ENCODE peak calls at places on chromosomes 4 and X, in six cellular contexts. F is right lobe of liver, K is H9, C is substantia nigra, H is right cardiac atrium, G is left lung. I is an unnamed sample.

GRCh38 chr4:124711469-124712416 is 789 bp downstream of the ANKRD50 start:
- DNase-seq in H (no peak), F (peak), G (no peak), C (peak), K (peak), I (peak)

GRCh38 chrX:128458888-128459287 is 406.7 kb upstream of the ACTRT1 start:
- DNase-seq in K (no peak), H (no peak), F (no peak), C (no peak), G (no peak), I (no peak)

GRCh38 chr4:144658908-144659307 is 13.0 kb downstream of the HHIP start:
- DNase-seq in K (no peak), H (no peak), F (no peak), G (no peak), C (no peak), I (no peak)

GRCh38 chr4:121272526-121272925 is 108.3 kb downstream of the QRFPR start:
- DNase-seq in F (no peak), C (no peak), K (no peak), G (no peak), H (no peak), I (no peak)

GRCh38 chr4:180618396-180618795 is 1624.8 kb upstream of the TENM3 start:
- DNase-seq in G (no peak), K (no peak), C (no peak), H (no peak), F (no peak), I (no peak)

GRCh38 chr4:189409158-189409557 is 531.5 kb upstream of the FRG1 start:
- DNase-seq in C (no peak), K (no peak), H (no peak), G (no peak), F (no peak), I (no peak)

GRCh38 chr4:4455199-4455865 is 68.4 kb downstream of the NSG1 start:
- DNase-seq in H (no peak), G (no peak), C (no peak), F (no peak), K (no peak), I (no peak)

GRCh38 chr4:74376888-74377483 is 12.0 kb downstream of the EREG start:
- DNase-seq in G (no peak), C (no peak), H (no peak), K (no peak), F (no peak), I (no peak)

GRCh38 chr4:113474017-113474416 is 287.5 kb downstream of the CAMK2D start:
- DNase-seq in C (no peak), G (no peak), H (no peak), K (no peak), F (no peak), I (no peak)

GRCh38 chr4:139919513-139919912 is 234.5 kb downstream of the MAML3 start:
- DNase-seq in G (no peak), F (no peak), H (no peak), C (no peak), K (no peak), I (no peak)

GRCh38 chr4:71198958-71199357 is 139.9 kb upstream of the SLC4A4 start:
- DNase-seq in G (no peak), H (no peak), K (no peak), F (no peak), C (no peak), I (no peak)

GRCh38 chr4:128635141-128635911 is 174.2 kb upstream of the JADE1 start:
- DNase-seq in C (peak), F (peak), K (no peak), H (peak), G (peak), I (peak)

GRCh38 chr4:146146918-146147317 is 28.6 kb upstream of the LSM6 start:
- DNase-seq in F (no peak), C (no peak), G (no peak), H (no peak), K (no peak), I (no peak)

GRCh38 chr4:48388504-48389154 is 47.3 kb downstream of the SLAIN2 start:
- DNase-seq in H (no peak), C (no peak), G (no peak), F (no peak), K (no peak), I (no peak)

GRCh38 chr4:184355111-184355604 is 119.2 kb downstream of the IRF2 start:
- DNase-seq in K (peak), G (no peak), F (no peak), C (no peak), H (peak), I (no peak)

GRCh38 chr4:118372251-118372650 is 19.4 kb upstream of the PRSS12 start:
- DNase-seq in C (no peak), K (no peak), F (no peak), G (no peak), H (no peak), I (no peak)

GRCh38 chrX:29792335-29792734 is 423.0 kb upstream of the MAGEB2 start:
- DNase-seq in F (no peak), C (no peak), K (no peak), G (no peak), H (no peak), I (no peak)

GRCh38 chr4:53905281-53905934 is 159.0 kb downstream of the CHIC2 start:
- DNase-seq in H (no peak), K (no peak), G (no peak), F (no peak), C (no peak), I (no peak)

GRCh38 chr4:87896020-87896621 is 63.4 kb downstream of the MEPE start:
- DNase-seq in H (no peak), F (no peak), G (no peak), K (peak), C (no peak), I (no peak)

GRCh38 chrX:632391-633042 is 1.9 kb downstream of the SHOX start:
- DNase-seq in K (peak), C (no peak), F (peak), G (no peak), H (no peak), I (peak)

GRCh38 chr4:112189754-112190153 is 41.8 kb upstream of the AP1AR start:
- DNase-seq in G (no peak), H (no peak), F (no peak), K (no peak), C (no peak), I (no peak)

GRCh38 chr4:124325676-124326075 is 386.9 kb downstream of the ANKRD50 start:
- DNase-seq in F (no peak), H (no peak), C (no peak), G (no peak), K (no peak), I (no peak)

GRCh38 chrX:108420481-108420880 is 17.7 kb downstream of the COL4A6 start:
- DNase-seq in H (no peak), F (no peak), G (no peak), C (no peak), K (no peak), I (no peak)

DNA sequence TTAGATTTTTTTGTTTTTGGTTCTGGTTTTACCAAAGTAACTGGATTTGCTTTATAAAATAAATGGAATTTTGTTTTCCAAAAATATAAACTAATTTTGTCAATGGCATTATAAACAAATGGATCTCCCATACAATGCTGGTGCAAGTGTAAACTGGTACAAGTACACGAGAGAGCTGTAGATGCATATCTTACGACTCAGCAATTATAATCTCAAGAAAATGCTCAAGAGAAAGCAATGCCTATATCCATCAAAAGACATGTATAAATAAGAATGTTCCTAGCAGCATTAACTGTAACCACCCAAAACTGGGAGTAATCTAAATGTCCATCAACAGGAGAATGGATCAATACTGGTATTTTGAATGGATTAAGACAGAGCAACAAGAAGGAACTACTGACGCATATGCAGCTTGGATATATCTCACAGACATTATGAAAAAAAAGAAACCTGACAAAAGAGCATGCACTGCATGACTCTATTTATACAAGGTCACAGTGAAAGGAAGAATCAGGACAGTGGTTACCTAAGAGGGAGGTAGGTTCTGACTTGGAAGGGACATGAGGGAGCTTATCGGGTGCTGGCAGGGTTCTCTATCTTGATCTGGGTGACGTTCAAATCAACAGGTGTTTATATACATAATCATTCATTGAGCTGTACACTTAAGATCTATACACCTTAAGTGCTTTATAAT is 9.5 kb downstream of the ADH5 start:
- DNase-seq in F (no peak), K (no peak), C (no peak), H (no peak), G (no peak), I (no peak)
- H3K27ac ChIP-seq in F (no peak), K (no peak), C (no peak), H (no peak), G (no peak), I (no peak)

GRCh38 chr4:72567036-72567435 is 2.0 kb downstream of the ADAMTS3 start:
- DNase-seq in H (no peak), C (no peak), K (no peak), G (no peak), F (no peak), I (no peak)
- H3K27ac ChIP-seq in H (no peak), C (no peak), K (no peak), G (no peak), F (no peak), I (no peak)

DNA sequence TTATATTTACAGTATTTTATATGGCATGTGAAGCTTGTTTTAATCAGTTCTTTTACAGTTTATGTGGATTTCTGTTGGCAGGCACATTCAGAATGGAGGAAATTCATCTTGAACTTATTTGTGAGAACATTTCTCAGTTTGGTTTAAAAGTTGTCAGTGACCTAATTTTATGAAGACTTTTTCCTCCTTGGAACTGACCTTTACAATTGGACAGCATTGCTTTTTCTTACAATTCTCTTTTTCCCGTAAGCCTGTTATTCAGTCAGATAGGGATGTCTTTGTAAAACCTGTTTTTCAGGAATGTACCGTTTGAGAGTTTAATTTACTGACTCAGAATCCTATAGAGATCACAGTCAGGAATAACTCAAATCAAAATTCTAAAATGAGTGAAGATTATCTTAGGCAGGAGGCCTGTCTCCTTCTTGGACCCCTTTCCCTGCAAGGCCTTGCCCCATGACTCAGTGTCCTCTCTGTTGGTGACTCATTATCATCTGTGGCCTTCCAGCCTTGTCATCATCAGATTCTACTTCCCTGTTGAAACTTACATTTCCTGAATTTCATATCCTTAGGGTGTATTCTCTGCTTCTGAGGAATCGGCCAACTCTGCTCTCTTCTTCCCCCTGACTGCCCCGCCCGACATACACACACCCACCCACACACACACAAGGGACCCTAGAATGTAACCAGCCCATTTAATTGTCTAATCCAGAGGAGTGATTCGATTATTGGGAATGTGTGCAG is 99.7 kb downstream of the ARHGAP10 start:
- DNase-seq in F (no peak), K (no peak), C (no peak), H (no peak), G (no peak), I (no peak)
- H3K27ac ChIP-seq in F (peak), K (no peak), C (no peak), H (peak), G (peak), I (peak)

GRCh38 chr4:25722964-25723363 is 67.3 kb downstream of the SLC34A2 start:
- DNase-seq in K (no peak), F (no peak), G (no peak), C (no peak), H (no peak), I (no peak)
- H3K27ac ChIP-seq in K (no peak), F (no peak), G (no peak), C (no peak), H (no peak), I (no peak)

I was measured in aorta.